ENCODE peak calls at places on chromosomes 4 and X, in four cellular contexts. S is HepG2, H is H1, R is K562. T is an unnamed sample.

GRCh38 chr4:6372649-6373525 is 99.5 kb downstream of the PPP2R2C start:
- DNase-seq in S (peak; percentile 35), H (no peak), R (peak; percentile 88), T (peak; percentile 5)

GRCh38 chrX:78456909-78457308 is 129.5 kb upstream of the CYSLTR1 start:
- DNase-seq in S (no peak), H (no peak), R (no peak), T (no peak)

GRCh38 chr4:47852121-47852520 is 14.3 kb upstream of the CORIN start:
- DNase-seq in S (no peak), H (no peak), R (no peak), T (no peak)

GRCh38 chr4:178414042-178414441 is 971.8 kb upstream of the AGA start:
- DNase-seq in S (peak; percentile 39), H (no peak), R (no peak), T (no peak)

GRCh38 chr4:89316187-89316586 is 8.6 kb upstream of the GPRIN3 start:
- DNase-seq in S (no peak), H (no peak), R (no peak), T (no peak)

GRCh38 chr4:113452868-113453620 is 308.5 kb downstream of the CAMK2D start:
- DNase-seq in S (no peak), H (no peak), R (no peak), T (no peak)

GRCh38 chrX:16666541-16666940 is 16.6 kb downstream of the S100G start:
- DNase-seq in S (no peak), H (no peak), R (no peak), T (no peak)

GRCh38 chr4:1683371-1683902 is 676 bp downstream of the FAM53A start:
- DNase-seq in S (no peak), H (no peak), R (no peak), T (no peak)

GRCh38 chr4:15158410-15159091 is 156.3 kb downstream of the CPEB2 start:
- DNase-seq in S (no peak), H (no peak), R (no peak), T (no peak)

GRCh38 chr4:41784191-41784979 is 35.9 kb upstream of the PHOX2B start:
- DNase-seq in S (no peak), H (no peak), R (no peak), T (no peak)

GRCh38 chr4:37715889-37716402 is 29.8 kb upstream of the RELL1 start:
- DNase-seq in S (no peak), H (no peak), R (no peak), T (peak; percentile 43)

GRCh38 chr4:134911941-134912340 is 710.4 kb upstream of the PABPC4L start:
- DNase-seq in S (no peak), H (no peak), R (no peak), T (no peak)

GRCh38 chr4:555566-556275 is 20.4 kb downstream of the TMEM271 start:
- DNase-seq in S (no peak), H (no peak), R (no peak), T (no peak)

GRCh38 chr4:128961405-128961804 is 131.9 kb downstream of the SCLT1 start:
- DNase-seq in S (no peak), H (no peak), R (no peak), T (no peak)

GRCh38 chr4:83320548-83320947 is 14.1 kb downstream of the HPSE start:
- DNase-seq in S (no peak), H (no peak), R (no peak), T (no peak)

GRCh38 chr4:145520172-145520571 is 38.5 kb downstream of the SMAD1 start:
- DNase-seq in S (no peak), H (no peak), R (no peak), T (no peak)

GRCh38 chr4:115711575-115711974 is 598.2 kb upstream of the NDST4 start:
- DNase-seq in S (no peak), H (no peak), R (no peak), T (no peak)

GRCh38 chr4:654526-654845 is 19.6 kb downstream of the ATP5ME start:
- DNase-seq in S (no peak), H (no peak), R (no peak), T (no peak)

GRCh38 chrX:16138108-16138427 is 14.7 kb downstream of the GRPR start:
- DNase-seq in S (peak; percentile 1), H (no peak), R (peak; percentile 8), T (peak; percentile 16)

GRCh38 chrX:128464091-128464490 is 411.9 kb upstream of the ACTRT1 start:
- DNase-seq in S (peak; percentile 3), H (no peak), R (no peak), T (no peak)

GRCh38 chrX:48835524-48836329 is at the start of gene PCSK1N:
- DNase-seq in S (peak; percentile 88), H (no peak), R (no peak), T (no peak)

GRCh38 chr4:74320559-74321118 is 12.4 kb downstream of the EPGN start:
- DNase-seq in S (peak; percentile 58), H (peak; percentile 64), R (peak; percentile 53), T (peak; percentile 9)

GRCh38 chr4:94544811-94545210 is 93.1 kb downstream of the PDLIM5 start:
- DNase-seq in S (peak; percentile 10), H (no peak), R (no peak), T (no peak)

GRCh38 chr4:60575336-60575735 is 624.8 kb upstream of the ADGRL3 start:
- DNase-seq in S (no peak), H (no peak), R (no peak), T (no peak)

GRCh38 chrX:40108084-40108958 is 10.6 kb upstream of the BCOR start:
- DNase-seq in S (peak; percentile 74), H (peak; percentile 63), R (no peak), T (no peak)

GRCh38 chr4:126375462-126376054 is 1060.8 kb downstream of the FAT4 start:
- DNase-seq in S (no peak), H (no peak), R (no peak), T (no peak)

GRCh38 chr4:54063737-54064316 is 578 bp downstream of the CHIC2 start:
- DNase-seq in S (peak; percentile 24), H (no peak), R (peak; percentile 17), T (no peak)

GRCh38 chrX:129945131-129945530 is 37.3 kb upstream of the BCORL1 start:
- DNase-seq in S (no peak), H (no peak), R (no peak), T (no peak)

GRCh38 chrX:129938081-129938480 is 32.1 kb downstream of the UTP14A start:
- DNase-seq in S (no peak), H (no peak), R (no peak), T (no peak)

GRCh38 chrX:129934952-129935351 is 29.0 kb downstream of the UTP14A start:
- DNase-seq in S (no peak), H (no peak), R (no peak), T (no peak)

GRCh38 chrX:129940721-129941120 is 34.8 kb downstream of the UTP14A start:
- DNase-seq in S (no peak), H (no peak), R (no peak), T (no peak)

GRCh38 chrX:129939986-129940385 is 34.0 kb downstream of the UTP14A start:
- DNase-seq in S (no peak), H (no peak), R (no peak), T (no peak)
- TF ChIP-seq ATF2 in S (no peak), H (no peak), R (no peak), T (no peak)

GRCh38 chr4:140020457-140021361 is 133.3 kb downstream of the MAML3 start:
- DNase-seq in S (no peak), H (no peak), R (no peak), T (no peak)
- TF ChIP-seq KDM1A in S (no peak), H (no peak), R (no peak), T (no peak)

DNA sequence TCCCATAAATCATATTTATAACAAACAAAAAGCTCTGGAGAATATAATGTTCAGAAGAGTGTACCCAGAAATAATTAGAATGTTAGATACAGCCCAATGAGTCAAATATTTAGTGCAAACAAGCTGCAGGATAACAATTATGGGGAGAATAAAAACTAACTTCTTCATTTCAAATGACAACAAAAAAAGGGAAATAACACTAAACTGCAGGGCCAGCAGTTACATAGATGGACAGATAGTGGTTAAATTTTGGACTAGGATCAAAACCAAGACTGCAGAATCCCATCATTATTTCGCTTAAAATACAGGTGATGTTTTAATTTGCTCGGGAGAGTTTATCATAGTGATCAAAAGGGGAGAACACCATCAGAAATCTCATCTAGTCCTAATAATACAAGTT is 619 bp upstream of the GPR34 start:
- DNase-seq in S (no peak), H (no peak), R (no peak), T (no peak)
- TF ChIP-seq ATF2 in S (no peak), H (no peak), R (no peak), T (no peak)

DNA sequence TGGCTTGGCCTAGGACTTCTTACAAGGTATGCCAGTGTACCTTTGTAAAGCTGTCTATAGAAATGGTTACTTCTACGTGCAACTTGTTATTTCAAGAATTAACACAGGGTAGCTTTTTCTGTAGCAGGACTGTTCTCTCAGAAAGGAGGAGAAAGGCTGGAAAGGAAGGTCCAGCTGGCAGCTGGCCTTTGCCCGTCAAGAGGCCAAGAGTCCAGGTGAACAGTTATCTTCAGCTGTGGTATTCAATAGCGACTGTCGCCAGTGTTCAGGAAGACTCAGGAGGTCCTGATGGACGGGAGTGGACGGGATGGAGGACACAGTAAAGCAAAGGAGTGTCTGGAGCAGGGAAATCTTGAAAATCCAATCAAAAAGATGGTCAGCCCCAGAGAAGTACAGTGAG is 4.7 kb downstream of the CYP4V2 start:
- DNase-seq in S (no peak), H (no peak), R (no peak), T (no peak)
- TF ChIP-seq KDM1A in S (no peak), H (no peak), R (no peak), T (no peak)

T was measured in GM12878.